ENCODE peak calls at places on chromosomes 3 and 15, in nine cellular contexts. I is left lung; L is lower leg skin; S is BJ; M is heart right ventricle; Z is endodermal cell; P is activated CD8-positive, alpha-beta T cell treated with anti-CD3 and anti-CD28 coated beads for 36 hours; C is PC-3; B is AG09319. W is an unnamed sample.

GRCh38 chr15:33398555-33398954 is 87.8 kb downstream of the RYR3 start:
- DNase-seq in I (no peak), L (no peak), S (no peak), M (no peak), Z (no peak), P (no peak), C (no peak), B (no peak), W (no peak)

GRCh38 chr3:169940486-169941181 is 26.0 kb upstream of the SEC62 start:
- DNase-seq in I (no peak), L (no peak), S (no peak), M (no peak), Z (no peak), P (no peak), C (no peak), B (no peak), W (no peak)

GRCh38 chr3:187798531-187799520 is 53.6 kb upstream of the BCL6 start:
- DNase-seq in I (no peak), L (no peak), S (no peak), M (no peak), Z (no peak), P (peak), C (no peak), B (no peak), W (no peak)

GRCh38 chr3:114669614-114670013 is 375.8 kb downstream of the TIGIT start:
- DNase-seq in I (no peak), L (no peak), S (no peak), M (no peak), Z (no peak), P (no peak), C (no peak), B (no peak), W (no peak)

GRCh38 chr3:47910777-47911440 is 105.3 kb downstream of the MAP4 start:
- DNase-seq in I (no peak), L (no peak), S (peak), M (no peak), Z (peak), P (no peak), C (peak), B (peak), W (no peak)

GRCh38 chr15:52678036-52678467 is 1.1 kb downstream of the ATOSA start:
- DNase-seq in I (peak), L (peak), S (no peak), M (peak), Z (peak), P (peak), C (peak), B (no peak), W (no peak)

GRCh38 chr3:111249421-111249820 is 177.8 kb downstream of the NECTIN3 start:
- DNase-seq in I (no peak), L (no peak), S (no peak), M (no peak), Z (no peak), P (no peak), C (no peak), B (no peak), W (no peak)

GRCh38 chr3:59366218-59366617 is 316.4 kb upstream of the CFAP20DC start:
- DNase-seq in I (no peak), L (no peak), S (no peak), M (no peak), Z (no peak), P (no peak), C (no peak), B (no peak), W (no peak)

GRCh38 chr15:94070341-94071275 is 160.8 kb upstream of the MCTP2 start:
- DNase-seq in I (peak), L (no peak), S (peak), M (no peak), Z (peak), P (peak), C (peak), B (no peak), W (no peak)

GRCh38 chr3:71350998-71351397 is 232.5 kb downstream of the FOXP1 start:
- DNase-seq in I (no peak), L (no peak), S (no peak), M (no peak), Z (no peak), P (no peak), C (no peak), B (no peak), W (no peak)
- TF ChIP-seq CTCF in I (no peak), L (no peak), S (no peak), M (no peak), Z (no peak), P (no peak), C (no peak), B (no peak), W (no peak)

GRCh38 chr15:89908226-89908625 is 4.5 kb downstream of the ARPIN start:
- DNase-seq in I (no peak), L (no peak), S (no peak), M (no peak), Z (no peak), P (peak), C (no peak), B (no peak), W (no peak)

GRCh38 chr15:89912145-89912673 is 543 bp downstream of the ARPIN start:
- DNase-seq in I (no peak), L (no peak), S (no peak), M (peak), Z (peak), P (no peak), C (peak), B (no peak), W (no peak)

GRCh38 chr15:89909611-89910010 is 3.1 kb downstream of the ARPIN start:
- DNase-seq in I (no peak), L (no peak), S (no peak), M (no peak), Z (no peak), P (no peak), C (no peak), B (no peak), W (no peak)

GRCh38 chr15:89912674-89913396 is at the start of gene ARPIN:
- DNase-seq in I (no peak), L (peak), S (no peak), M (peak), Z (peak), P (peak), C (peak), B (no peak), W (no peak)

GRCh38 chr15:89910891-89911626 is 1.7 kb downstream of the ARPIN start:
- DNase-seq in I (no peak), L (no peak), S (no peak), M (no peak), Z (no peak), P (no peak), C (no peak), B (no peak), W (no peak)
- TF ChIP-seq CTCF in I (no peak), L (no peak), S (no peak), M (no peak), Z (no peak), P (no peak), C (no peak), B (no peak), W (no peak)

GRCh38 chr15:41018534-41018933 is 65.3 kb downstream of the CHAC1 start:
- DNase-seq in I (no peak), L (no peak), S (no peak), M (no peak), Z (no peak), P (no peak), C (peak), B (no peak), W (no peak)
- TF ChIP-seq CTCF in I (peak), L (no peak), S (peak), M (peak), Z (peak), P (no peak), C (peak), B (peak), W (no peak)

GRCh38 chr3:171039674-171040073 is 13.2 kb upstream of the SLC2A2 start:
- DNase-seq in I (no peak), L (no peak), S (no peak), M (no peak), Z (no peak), P (no peak), C (no peak), B (no peak), W (no peak)

GRCh38 chr3:171049831-171050444 is 23.4 kb upstream of the SLC2A2 start:
- DNase-seq in I (peak), L (no peak), S (no peak), M (peak), Z (peak), P (peak), C (peak), B (peak), W (no peak)

GRCh38 chr3:171044384-171044783 is 17.9 kb upstream of the SLC2A2 start:
- DNase-seq in I (no peak), L (no peak), S (no peak), M (no peak), Z (no peak), P (no peak), C (no peak), B (no peak), W (no peak)

GRCh38 chr3:171044828-171045793 is 18.6 kb upstream of the SLC2A2 start:
- DNase-seq in I (no peak), L (no peak), S (peak), M (no peak), Z (no peak), P (no peak), C (peak), B (peak), W (no peak)
- TF ChIP-seq CTCF in I (no peak), L (no peak), S (no peak), M (no peak), Z (no peak), P (no peak), C (no peak), B (no peak), W (no peak)

GRCh38 chr3:63405882-63406281 is 127.8 kb downstream of the SYNPR start:
- DNase-seq in I (no peak), L (no peak), S (no peak), M (no peak), Z (no peak), P (no peak), C (no peak), B (no peak), W (no peak)
- TF ChIP-seq CTCF in I (no peak), L (no peak), S (no peak), M (no peak), Z (peak), P (no peak), C (peak), B (no peak), W (no peak)

DNA sequence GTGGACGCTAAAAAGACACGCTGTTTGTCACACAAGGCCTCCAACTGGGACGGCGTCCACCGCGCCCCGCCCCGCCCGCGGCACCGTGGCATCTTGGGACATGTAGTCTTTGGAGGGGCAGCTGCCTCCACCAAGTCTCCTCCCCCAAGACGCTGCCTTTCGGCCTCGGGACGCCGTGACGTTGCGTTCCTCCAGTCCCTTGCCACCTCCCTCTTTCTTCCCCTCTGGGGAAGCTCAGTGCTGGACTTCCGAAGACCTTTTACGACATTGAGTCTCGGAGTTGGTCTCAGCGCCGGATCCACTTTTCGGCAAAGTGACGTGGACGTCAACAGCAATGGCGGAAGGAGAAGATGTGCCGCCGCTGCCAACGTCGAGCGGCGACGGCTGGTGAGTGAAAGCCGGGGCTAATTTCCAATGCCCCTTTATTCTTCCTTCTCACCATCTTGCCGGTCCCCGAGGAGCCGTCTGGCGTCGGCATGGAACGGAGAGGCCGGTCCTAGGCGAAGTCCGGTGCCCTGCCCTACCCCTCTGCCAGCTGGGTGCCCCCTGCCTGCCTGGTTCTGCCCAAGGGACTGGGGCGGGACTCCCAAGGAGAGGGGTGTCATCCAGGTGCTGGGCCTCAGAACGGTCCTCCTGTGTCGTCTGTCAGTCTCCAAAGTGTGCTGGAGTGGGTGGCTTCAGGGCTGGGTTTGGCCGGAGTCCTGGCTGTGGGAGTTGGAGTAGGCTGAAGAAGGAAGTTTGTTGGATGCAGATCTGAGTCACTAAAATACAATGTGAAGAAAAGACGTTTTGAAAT is at the start of gene TBC1D23:
- DNase-seq in I (peak), L (peak), S (peak), M (peak), Z (peak), P (peak), C (peak), B (peak), W (peak)
- TF ChIP-seq CTCF in I (no peak), L (no peak), S (peak), M (no peak), Z (no peak), P (no peak), C (no peak), B (no peak), W (no peak)

GRCh38 chr3:139935866-139936817 is 1.2 kb downstream of the CLSTN2 start:
- DNase-seq in I (no peak), L (no peak), S (no peak), M (peak), Z (peak), P (no peak), C (no peak), B (no peak), W (no peak)

GRCh38 chr3:139939681-139940190 is 4.8 kb downstream of the CLSTN2 start:
- DNase-seq in I (no peak), L (no peak), S (no peak), M (no peak), Z (no peak), P (no peak), C (no peak), B (no peak), W (no peak)

GRCh38 chr3:139934557-139935070 is 371 bp upstream of the CLSTN2 start:
- DNase-seq in I (no peak), L (no peak), S (no peak), M (peak), Z (peak), P (peak), C (no peak), B (no peak), W (no peak)

GRCh38 chr3:139937674-139938279 is 2.8 kb downstream of the CLSTN2 start:
- DNase-seq in I (no peak), L (peak), S (peak), M (no peak), Z (peak), P (peak), C (peak), B (peak), W (no peak)

GRCh38 chr3:139935071-139935865 is at the start of gene CLSTN2:
- DNase-seq in I (peak), L (peak), S (no peak), M (peak), Z (peak), P (peak), C (no peak), B (no peak), W (peak)
- TF ChIP-seq CTCF in I (no peak), L (no peak), S (no peak), M (no peak), Z (peak), P (no peak), C (no peak), B (no peak), W (no peak)

DNA sequence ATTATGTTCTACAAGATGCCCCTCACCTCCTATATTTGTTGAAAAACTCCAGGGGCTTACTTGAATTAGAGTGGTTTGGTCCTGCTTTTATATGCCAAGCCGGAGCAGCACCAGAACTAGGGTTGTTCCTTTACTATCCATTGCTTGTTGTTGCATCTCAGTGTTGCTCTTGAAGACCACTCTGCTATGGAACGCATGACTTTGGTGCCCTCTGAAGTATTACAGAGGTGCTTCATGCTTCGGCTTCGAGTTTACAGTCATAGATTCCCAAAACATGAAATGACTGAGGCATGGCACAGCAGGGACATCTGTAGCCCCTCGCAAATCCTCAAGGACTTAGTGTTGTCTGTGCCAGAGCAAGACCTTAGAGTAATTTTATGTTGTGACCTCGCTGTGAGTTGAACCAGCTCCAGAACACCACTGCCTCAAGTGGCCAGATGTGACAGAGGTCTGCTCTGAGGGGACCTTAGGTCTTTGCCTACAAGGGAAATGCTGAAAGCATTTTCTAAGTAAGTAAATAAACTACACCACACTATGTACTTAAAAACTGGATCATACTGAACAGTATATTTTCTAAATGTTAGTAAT is 67.2 kb upstream of the SIAH2 start:
- DNase-seq in I (no peak), L (no peak), S (no peak), M (no peak), Z (peak), P (peak), C (peak), B (no peak), W (no peak)
- TF ChIP-seq CTCF in I (no peak), L (no peak), S (peak), M (no peak), Z (peak), P (peak), C (peak), B (peak), W (no peak)

DNA sequence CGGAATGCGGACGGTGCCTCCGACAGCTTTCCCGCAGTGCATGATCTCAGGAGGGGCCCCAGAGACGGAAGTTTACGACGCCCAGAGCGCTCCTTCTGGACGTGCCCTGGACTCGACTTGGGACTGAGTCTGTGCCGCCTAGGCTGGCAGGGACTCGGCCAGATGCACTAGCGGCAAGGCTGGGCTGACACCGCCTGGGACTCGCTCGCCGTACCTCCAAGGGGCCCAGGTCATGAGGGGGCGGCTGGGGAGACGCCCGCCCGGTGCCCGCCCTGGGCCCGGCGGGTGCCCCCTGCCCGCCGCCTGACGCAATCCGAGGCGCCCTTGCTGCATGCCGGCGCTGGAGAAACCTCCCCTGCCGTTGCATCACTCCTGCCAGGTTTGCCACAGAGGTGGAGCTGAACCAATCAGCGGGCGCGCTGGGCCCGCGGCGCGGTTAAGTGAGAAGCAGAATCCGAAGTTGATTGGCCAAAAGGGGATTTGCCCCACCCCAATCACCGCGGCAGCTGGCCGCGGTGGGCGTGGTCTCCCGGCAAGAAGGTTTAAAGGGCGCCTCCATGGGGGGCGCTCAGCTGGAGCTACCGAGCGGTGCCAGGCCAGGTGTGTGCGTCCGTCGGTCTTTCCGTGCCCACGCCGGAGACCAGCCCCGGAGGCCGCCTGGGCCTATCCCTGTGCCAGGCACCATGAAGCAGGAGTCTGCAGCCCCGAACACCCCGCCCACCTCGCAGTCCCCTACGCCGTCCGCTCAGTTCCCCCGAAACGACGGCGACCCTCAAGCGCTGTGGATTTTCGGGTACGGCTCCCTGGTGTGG is at the start of gene CHAC1:
- DNase-seq in I (peak), L (peak), S (peak), M (peak), Z (peak), P (peak), C (peak), B (peak), W (peak)
- TF ChIP-seq CTCF in I (no peak), L (no peak), S (no peak), M (no peak), Z (peak), P (no peak), C (no peak), B (peak), W (no peak)